ENCODE peak calls at places on chromosomes 11 and 22, in seven cellular contexts. V is CD4-positive, alpha-beta memory T cell; D is uterus; Q is brain microvascular endothelial cell; A is HAP-1; O is Panc1; W is right atrium auricular region. J is an unnamed sample.

GRCh38 chr11:35153280-35153679 is 14.3 kb downstream of the CD44 start:
- DNase-seq in V (no peak), D (no peak), Q (no peak), A (no peak), O (no peak), W (no peak), J (no peak)

GRCh38 chr11:74466916-74467885 is at the start of gene KCNE3:
- DNase-seq in V (no peak), D (peak), Q (no peak), A (peak), O (no peak), W (no peak), J (peak)

GRCh38 chr11:109015283-109015682 is 350.4 kb downstream of the DDX10 start:
- DNase-seq in V (no peak), D (no peak), Q (peak), A (no peak), O (peak), W (no peak), J (no peak)

GRCh38 chr11:75406338-75406777 is 7.0 kb downstream of the RPS3 start:
- DNase-seq in V (no peak), D (no peak), Q (no peak), A (no peak), O (no peak), W (no peak), J (no peak)

GRCh38 chr11:2086239-2087040 is 52.7 kb downstream of the IGF2 start:
- DNase-seq in V (no peak), D (no peak), Q (no peak), A (no peak), O (no peak), W (peak), J (peak)

GRCh38 chr11:45665206-45665932 is at the start of gene CHST1:
- DNase-seq in V (no peak), D (peak), Q (no peak), A (peak), O (no peak), W (no peak), J (peak)

GRCh38 chr11:134583397-134583990 is 171.5 kb upstream of the B3GAT1 start:
- DNase-seq in V (no peak), D (no peak), Q (no peak), A (no peak), O (no peak), W (peak), J (peak)

GRCh38 chr22:42275970-42276369 is 5.5 kb upstream of the TCF20 start:
- DNase-seq in V (no peak), D (no peak), Q (no peak), A (no peak), O (no peak), W (no peak), J (peak)

GRCh38 chr11:100576044-100577021 is 110.8 kb upstream of the ARHGAP42 start:
- DNase-seq in V (no peak), D (peak), Q (peak), A (peak), O (peak), W (no peak), J (peak)

GRCh38 chr22:32587449-32587848 is 112.8 kb downstream of the FBXO7 start:
- DNase-seq in V (no peak), D (peak), Q (no peak), A (no peak), O (no peak), W (peak), J (no peak)

GRCh38 chr22:32588063-32588462 is 113.5 kb downstream of the FBXO7 start:
- DNase-seq in V (no peak), D (no peak), Q (no peak), A (no peak), O (no peak), W (no peak), J (no peak)

GRCh38 chr22:32584650-32585049 is 110.0 kb downstream of the FBXO7 start:
- DNase-seq in V (no peak), D (no peak), Q (no peak), A (peak), O (no peak), W (no peak), J (no peak)

GRCh38 chr22:32583921-32584335 is 109.3 kb downstream of the FBXO7 start:
- DNase-seq in V (no peak), D (no peak), Q (no peak), A (no peak), O (no peak), W (no peak), J (no peak)

GRCh38 chr22:32585737-32586136 is 111.1 kb downstream of the FBXO7 start:
- DNase-seq in V (no peak), D (no peak), Q (no peak), A (no peak), O (no peak), W (no peak), J (no peak)
- H3K4me3 ChIP-seq in V (no peak), D (no peak), Q (no peak), A (no peak), O (no peak), W (no peak), J (no peak)

GRCh38 chr11:96303067-96303466 is 39.9 kb downstream of the MAML2 start:
- DNase-seq in V (no peak), D (no peak), Q (peak), A (no peak), O (no peak), W (no peak), J (no peak)
- H3K4me3 ChIP-seq in V (no peak), D (no peak), Q (no peak), A (no peak), O (no peak), W (no peak), J (no peak)

GRCh38 chr22:19840059-19840458 is 14.6 kb downstream of the GNB1L start:
- DNase-seq in V (no peak), D (no peak), Q (no peak), A (no peak), O (no peak), W (no peak), J (no peak)
- H3K4me3 ChIP-seq in V (no peak), D (no peak), Q (no peak), A (no peak), O (no peak), W (no peak), J (no peak)

DNA sequence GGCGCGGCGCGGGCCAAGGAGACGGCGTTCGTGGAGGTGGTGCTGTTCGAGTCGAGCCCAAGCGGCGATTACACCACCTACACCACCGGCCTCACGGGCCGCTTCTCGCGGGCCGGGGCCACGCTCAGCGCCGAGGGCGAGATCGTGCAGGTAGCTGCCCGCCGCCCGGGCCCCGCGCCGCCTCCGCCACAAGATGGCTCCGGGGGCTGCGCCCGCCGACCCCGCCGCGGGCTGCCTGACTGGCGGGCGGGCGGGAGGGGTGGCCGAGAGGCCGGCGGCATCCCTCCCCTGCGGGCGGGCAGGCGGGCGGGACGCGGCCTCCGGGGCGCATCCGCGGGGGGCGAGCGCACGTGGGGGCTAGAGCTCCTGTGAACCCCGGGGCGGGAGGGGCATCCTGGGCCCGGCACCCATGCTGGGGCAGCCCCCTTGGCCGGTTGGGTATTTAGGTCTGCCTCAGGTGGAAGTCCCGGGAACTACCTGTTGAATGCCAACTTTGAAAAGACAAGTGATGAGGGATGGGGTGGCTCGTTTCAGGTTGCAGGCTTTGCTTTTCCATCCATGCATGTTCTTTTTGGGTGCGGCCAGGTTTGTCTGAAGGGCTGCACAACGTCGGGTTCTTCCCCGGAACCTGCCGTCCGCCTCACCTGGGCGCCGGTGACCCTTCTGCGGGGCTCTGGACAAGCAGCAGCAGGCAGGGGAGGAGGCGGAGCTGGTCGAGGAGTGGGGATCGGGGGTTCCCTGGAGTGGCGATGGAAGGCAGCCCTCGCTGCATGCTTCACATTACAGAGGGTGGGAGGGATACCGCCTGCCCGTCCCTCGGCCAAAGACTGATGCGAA is 763 bp downstream of the ZNRF3 start:
- DNase-seq in V (peak), D (peak), Q (peak), A (peak), O (no peak), W (no peak), J (peak)
- H3K4me3 ChIP-seq in V (peak), D (peak), Q (peak), A (peak), O (peak), W (peak), J (peak)

GRCh38 chr11:73209892-73210291 is 8.2 kb upstream of the P2RY2 start:
- DNase-seq in V (no peak), D (no peak), Q (no peak), A (no peak), O (no peak), W (no peak), J (no peak)
- H3K4me3 ChIP-seq in V (no peak), D (no peak), Q (no peak), A (no peak), O (no peak), W (no peak), J (no peak)

DNA sequence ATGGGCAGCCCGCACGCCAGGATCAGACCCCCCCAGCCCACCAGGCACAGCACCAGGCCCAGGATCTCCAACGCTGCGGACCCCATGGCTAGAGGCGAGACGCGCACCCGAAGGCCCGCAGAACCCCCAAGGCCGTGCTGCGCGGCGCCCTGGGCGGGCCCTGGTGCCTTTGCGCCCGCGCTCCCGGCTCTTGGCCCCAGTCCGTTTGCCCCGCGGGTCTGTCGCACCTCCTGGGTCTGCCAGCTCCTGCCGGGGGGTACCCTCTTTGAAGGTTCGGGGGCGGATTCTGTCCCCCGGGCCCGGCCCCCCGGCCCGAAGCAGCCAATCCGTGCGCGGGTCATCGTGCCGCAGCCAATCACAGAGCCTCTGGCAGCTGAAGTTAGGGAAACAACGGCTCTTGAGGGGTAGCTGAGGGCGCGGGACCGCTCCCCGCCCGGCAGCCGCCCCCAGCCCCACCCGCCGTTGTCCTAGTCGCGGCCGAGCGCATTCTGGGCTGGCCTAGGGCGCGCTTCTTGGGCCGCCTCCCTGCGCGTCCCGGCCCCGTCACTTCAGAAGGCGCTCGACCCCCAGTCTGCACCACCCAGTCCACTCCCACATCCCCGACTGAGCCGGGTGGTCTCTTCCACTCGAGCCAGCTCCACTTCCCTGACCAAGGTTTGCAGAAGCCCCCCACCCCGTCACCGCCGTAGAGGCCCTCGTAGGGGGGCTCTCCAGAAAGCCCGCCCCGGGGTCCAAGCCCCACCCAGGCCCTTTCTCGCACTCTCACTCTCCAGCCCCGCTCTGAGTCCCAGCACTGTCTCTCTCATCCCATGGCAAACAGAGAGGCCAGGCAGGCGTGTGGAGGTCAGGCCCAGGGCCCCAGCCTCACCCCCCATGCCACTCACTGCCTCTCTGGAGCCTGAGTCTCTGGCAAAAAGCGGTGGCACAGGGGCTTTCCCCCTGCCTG is at the start of gene CLDN5:
- DNase-seq in V (no peak), D (peak), Q (no peak), A (no peak), O (no peak), W (no peak), J (peak)
- H3K4me3 ChIP-seq in V (peak), D (peak), Q (peak), A (no peak), O (peak), W (peak), J (peak)

DNA sequence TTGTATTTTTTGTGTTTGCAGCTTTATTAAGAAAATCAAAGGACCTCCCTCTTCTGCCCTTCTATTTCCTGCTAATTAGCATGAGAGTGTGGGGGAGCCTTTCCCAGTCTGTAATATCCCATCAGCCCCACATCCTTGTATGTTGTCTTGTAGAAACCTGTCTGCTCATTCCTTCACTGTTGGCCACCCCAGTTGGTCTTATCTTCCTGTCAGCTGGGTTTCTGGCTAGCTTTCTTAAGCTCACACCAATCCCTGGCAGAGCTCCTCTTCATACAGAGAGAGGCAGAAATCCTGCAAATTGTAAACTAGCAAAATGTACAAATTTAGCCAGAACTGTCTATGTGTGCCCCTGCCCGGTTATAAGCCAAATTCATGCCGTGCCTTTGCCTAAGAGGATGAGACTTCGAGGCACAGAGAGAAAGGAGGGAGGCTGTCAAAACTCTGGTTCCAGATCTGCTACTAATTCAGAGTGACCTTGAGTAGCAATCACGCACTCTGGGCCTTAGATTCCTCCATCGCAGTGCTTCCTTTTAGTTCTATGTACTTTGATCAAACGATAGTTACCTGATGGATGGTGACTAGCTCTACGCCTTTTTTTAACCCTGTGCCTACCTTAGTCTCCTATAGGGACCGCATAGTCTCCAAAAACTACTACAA is 200.7 kb downstream of the NAV2 start:
- DNase-seq in V (no peak), D (no peak), Q (no peak), A (no peak), O (no peak), W (no peak), J (peak)
- H3K4me3 ChIP-seq in V (no peak), D (no peak), Q (no peak), A (no peak), O (no peak), W (no peak), J (no peak)

J was measured in H7.